ENCODE peak calls at places on chromosomes 3 and 15, in nine cellular contexts. R is progenitor cell of endocrine pancreas, A is GM12864, J is breast epithelium, L is Calu3, Q is left lung, T is AG09319, P is GM12865, U is cardiac fibroblast. X is an unnamed sample.

GRCh38 chr3:48845170-48845569 is 2.5 kb downstream of the PRKAR2A start:
- DNase-seq in R (no peak), A (no peak), J (no peak), L (no peak), Q (no peak), T (no peak), P (no peak), U (peak; percentile 10), X (no peak)

GRCh38 chr3:123285066-123285465 is 83.3 kb downstream of the SEC22A start:
- DNase-seq in R (no peak), A (no peak), J (no peak), L (no peak), Q (no peak), T (no peak), P (no peak), U (no peak), X (no peak)

GRCh38 chr15:65401607-65402240 is 21.0 kb downstream of the IGDCC4 start:
- DNase-seq in R (no peak), A (no peak), J (no peak), L (no peak), Q (no peak), T (no peak), P (no peak), U (no peak), X (no peak)

GRCh38 chr3:162142511-162142910 is 645.9 kb downstream of the OTOL1 start:
- DNase-seq in R (no peak), A (no peak), J (no peak), L (no peak), Q (no peak), T (no peak), P (no peak), U (peak; percentile 41), X (no peak)

GRCh38 chr3:157447026-157447694 is 10.5 kb downstream of the PTX3 start:
- DNase-seq in R (no peak), A (no peak), J (no peak), L (peak; percentile 17), Q (no peak), T (no peak), P (no peak), U (peak; percentile 78), X (no peak)

GRCh38 chr3:193011956-193012355 is 94.3 kb upstream of the MB21D2 start:
- DNase-seq in R (no peak), A (no peak), J (no peak), L (no peak), Q (no peak), T (no peak), P (no peak), U (no peak), X (no peak)

GRCh38 chr3:171175840-171176239 is 149.3 kb upstream of the SLC2A2 start:
- DNase-seq in R (no peak), A (no peak), J (no peak), L (no peak), Q (no peak), T (peak; percentile 67), P (no peak), U (no peak), X (no peak)

GRCh38 chr3:193971268-193971751 is 164.6 kb upstream of the HES1 start:
- DNase-seq in R (no peak), A (no peak), J (no peak), L (peak; percentile 66), Q (no peak), T (no peak), P (peak; percentile 52), U (no peak), X (peak; percentile 14)

GRCh38 chr3:32508731-32509130 is 6.1 kb upstream of the CMTM6 start:
- DNase-seq in R (no peak), A (no peak), J (no peak), L (no peak), Q (no peak), T (peak; percentile 50), P (no peak), U (peak; percentile 69), X (no peak)

GRCh38 chr3:197734667-197735318 is 1.9 kb downstream of the RUBCN start:
- DNase-seq in R (no peak), A (peak; percentile 90), J (no peak), L (no peak), Q (no peak), T (no peak), P (peak; percentile 90), U (no peak), X (no peak)

GRCh38 chr3:12993623-12994356 is 79.4 kb downstream of the IQSEC1 start:
- DNase-seq in R (peak; percentile 38), A (no peak), J (no peak), L (no peak), Q (no peak), T (no peak), P (no peak), U (no peak), X (no peak)

GRCh38 chr3:56862352-56863062 is 60.8 kb upstream of the ARHGEF3 start:
- DNase-seq in R (no peak), A (no peak), J (no peak), L (no peak), Q (no peak), T (peak; percentile 12), P (peak; percentile 5), U (peak; percentile 79), X (no peak)

DNA sequence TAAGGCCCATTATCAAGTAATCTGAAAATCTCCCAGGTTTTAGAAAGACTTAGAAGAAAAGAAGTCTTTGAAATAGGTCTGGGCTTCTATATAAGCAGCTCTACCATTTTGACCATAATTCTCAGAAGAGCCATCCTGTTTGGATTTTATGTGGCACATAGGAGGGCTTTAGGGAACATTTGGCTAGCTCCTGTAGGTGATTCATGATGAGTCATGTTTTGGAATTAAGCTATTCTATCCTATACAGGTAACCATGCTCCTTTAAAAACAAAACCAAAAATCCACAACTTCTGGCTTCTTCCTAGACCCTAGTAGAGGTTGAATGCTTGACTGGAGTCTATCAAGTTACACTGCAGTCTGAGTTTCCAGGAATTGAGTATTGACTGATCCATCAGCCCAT is 8.9 kb downstream of the SST start:
- DNase-seq in R (no peak), A (no peak), J (no peak), L (no peak), Q (no peak), T (no peak), P (no peak), U (no peak), X (no peak)
- TF ChIP-seq CTCF in R (no peak), A (no peak), J (no peak), L (no peak), Q (no peak), T (no peak), P (no peak), U (no peak), X (no peak)

GRCh38 chr3:64190517-64191515 is 34.5 kb downstream of the PRICKLE2 start:
- DNase-seq in R (no peak), A (no peak), J (no peak), L (no peak), Q (no peak), T (peak; percentile 78), P (no peak), U (peak; percentile 92), X (peak; percentile 5)
- TF ChIP-seq CTCF in R (no peak), A (no peak), J (no peak), L (no peak), Q (no peak), T (no peak), P (no peak), U (no peak), X (no peak)

GRCh38 chr15:58839485-58839884 is 68.4 kb downstream of the MINDY2 start:
- DNase-seq in R (no peak), A (no peak), J (no peak), L (no peak), Q (no peak), T (no peak), P (peak; percentile 52), U (peak; percentile 27), X (peak; percentile 11)
- TF ChIP-seq CTCF in R (peak; percentile 46), A (peak; percentile 53), J (no peak), L (no peak), Q (no peak), T (no peak), P (peak; percentile 43), U (peak; percentile 34), X (peak; percentile 2)

GRCh38 chr3:40679289-40679688 is 154.5 kb downstream of the ZNF621 start:
- DNase-seq in R (no peak), A (no peak), J (no peak), L (no peak), Q (no peak), T (no peak), P (peak; percentile 15), U (no peak), X (no peak)

GRCh38 chr3:40681658-40682055 is 156.9 kb downstream of the ZNF621 start:
- DNase-seq in R (no peak), A (no peak), J (no peak), L (no peak), Q (no peak), T (no peak), P (peak; percentile 8), U (no peak), X (no peak)

GRCh38 chr3:40677749-40678148 is 153.0 kb downstream of the ZNF621 start:
- DNase-seq in R (no peak), A (no peak), J (no peak), L (no peak), Q (no peak), T (no peak), P (no peak), U (no peak), X (no peak)

GRCh38 chr3:40677321-40677720 is 152.6 kb downstream of the ZNF621 start:
- DNase-seq in R (no peak), A (no peak), J (no peak), L (no peak), Q (no peak), T (no peak), P (no peak), U (no peak), X (no peak)

GRCh38 chr3:40680685-40681657 is 156.2 kb downstream of the ZNF621 start:
- DNase-seq in R (no peak), A (no peak), J (no peak), L (no peak), Q (no peak), T (no peak), P (peak; percentile 24), U (no peak), X (no peak)
- TF ChIP-seq CTCF in R (no peak), A (no peak), J (no peak), L (no peak), Q (no peak), T (no peak), P (no peak), U (no peak), X (no peak)

GRCh38 chr3:61299343-61299742 is 48.1 kb upstream of the FHIT start:
- DNase-seq in R (no peak), A (no peak), J (no peak), L (no peak), Q (no peak), T (no peak), P (no peak), U (no peak), X (no peak)
- TF ChIP-seq CTCF in R (no peak), A (no peak), J (no peak), L (no peak), Q (no peak), T (no peak), P (no peak), U (no peak), X (no peak)

X was measured in HL-60.